ENCODE peak calls at places on chromosomes 4 and X, in ten cellular contexts. N is activated CD8-positive, alpha-beta memory T cell treated with anti-CD3 and anti-CD28 coated beads for 48 hours; P is kidney; C is ELR; F is activated CD4-positive, alpha-beta T cell treated with anti-CD3 and anti-CD28 coated beads, Interleukin-2, amount 10 ng/mL, durations not matched to agents 7 days and 5 days; G is pons; J is mammary epithelial cell; A is EH; K is glutamatergic neuron; X is activated T-helper 1 cell treated with Interleukin-2 at 50 U/mL for 16 hours. O is an unnamed sample.

GRCh38 chr4:100379583-100380105 is 138.2 kb downstream of the EMCN start:
- DNase-seq in A (no peak), C (no peak), F (no peak), P (peak; percentile 33), G (no peak), K (no peak), J (peak; percentile 42), X (no peak), N (no peak), O (no peak)

GRCh38 chrX:112808007-112808406 is 32.6 kb downstream of the AMOT start:
- DNase-seq in X (no peak), K (no peak), J (no peak), P (no peak), C (no peak), A (no peak), F (no peak), N (no peak), G (no peak), O (no peak)

GRCh38 chr4:145881991-145882390 is 56.6 kb downstream of the ZNF827 start:
- DNase-seq in A (no peak), X (no peak), C (no peak), N (no peak), P (peak; percentile 93), J (peak; percentile 94), G (peak; percentile 52), K (no peak), F (no peak), O (peak; percentile 82)

GRCh38 chrX:18252644-18253359 is 32.1 kb upstream of the BEND2 start:
- DNase-seq in F (no peak), J (no peak), A (peak; percentile 1), C (peak; percentile 0), K (no peak), X (no peak), G (no peak), N (no peak), P (no peak), O (no peak)

GRCh38 chr4:69718376-69719293 is 41.8 kb downstream of the SULT1B1 start:
- DNase-seq in N (no peak), X (no peak), G (no peak), F (no peak), K (no peak), J (peak; percentile 32), P (no peak), C (peak; percentile 1), A (no peak), O (no peak)

GRCh38 chr4:77025643-77026321 is 50.0 kb downstream of the CCNI start:
- DNase-seq in P (no peak), J (peak; percentile 55), N (no peak), A (peak; percentile 48), X (no peak), F (peak; percentile 17), K (no peak), C (peak; percentile 31), G (no peak), O (no peak)

GRCh38 chr4:152815078-152815477 is 35.3 kb downstream of the ARFIP1 start:
- DNase-seq in K (no peak), X (no peak), A (peak; percentile 9), F (no peak), N (no peak), P (no peak), J (no peak), C (no peak), G (no peak), O (peak; percentile 63)

GRCh38 chrX:69102805-69103204 is 62.4 kb downstream of the PJA1 start:
- DNase-seq in G (no peak), C (no peak), P (no peak), N (no peak), K (no peak), J (no peak), A (no peak), F (no peak), X (no peak), O (no peak)

GRCh38 chr4:48706741-48707140 is 73.3 kb downstream of the FRYL start:
- DNase-seq in K (no peak), C (no peak), J (peak; percentile 62), A (no peak), X (no peak), G (no peak), F (no peak), P (no peak), N (no peak), O (no peak)

GRCh38 chr4:26069218-26069617 is 155.2 kb downstream of the SMIM20 start:
- DNase-seq in K (no peak), X (no peak), G (peak; percentile 38), J (no peak), C (peak; percentile 62), F (no peak), P (no peak), A (peak; percentile 44), N (no peak), O (no peak)

GRCh38 chr4:6733358-6734164 is 17.6 kb downstream of the BLOC1S4 start:
- DNase-seq in G (no peak), P (no peak), A (no peak), J (no peak), N (no peak), C (no peak), X (no peak), F (no peak), K (no peak), O (no peak)

GRCh38 chr4:41346306-41347061 is 89.8 kb downstream of the UCHL1 start:
- DNase-seq in J (no peak), X (no peak), K (no peak), A (peak; percentile 94), N (no peak), F (no peak), P (no peak), G (no peak), C (peak; percentile 69), O (no peak)

GRCh38 chr4:112766422-112766821 is 129.5 kb downstream of the LARP7 start:
- DNase-seq in F (no peak), N (no peak), C (peak; percentile 57), P (no peak), G (no peak), K (peak; percentile 49), A (peak; percentile 30), X (no peak), J (peak; percentile 9), O (peak; percentile 58)

GRCh38 chrX:13476384-13476783 is 93.0 kb upstream of the EGFL6 start:
- DNase-seq in C (no peak), G (no peak), X (no peak), F (no peak), P (no peak), N (no peak), A (no peak), K (no peak), J (no peak), O (no peak)

GRCh38 chr4:112916868-112917267 is 132.6 kb upstream of the ANK2 start:
- DNase-seq in N (no peak), C (peak; percentile 41), F (no peak), J (no peak), P (no peak), G (no peak), X (no peak), A (peak; percentile 42), K (no peak), O (no peak)

GRCh38 chrX:107619836-107620235 is 8.5 kb upstream of the PRPS1 start:
- DNase-seq in X (no peak), P (no peak), K (no peak), J (peak; percentile 5), F (no peak), A (no peak), G (no peak), C (no peak), N (no peak), O (peak; percentile 64)

GRCh38 chr4:25234390-25235367 is 846 bp downstream of the PI4K2B start:
- DNase-seq in J (peak; percentile 97), P (peak; percentile 86), G (peak; percentile 73), A (peak; percentile 86), F (peak; percentile 60), N (peak; percentile 15), X (peak; percentile 9), K (peak; percentile 53), C (peak; percentile 87), O (peak; percentile 87)

GRCh38 chr4:100168521-100168920 is 21.7 kb downstream of the DDIT4L start:
- DNase-seq in J (no peak), X (no peak), A (peak; percentile 63), K (no peak), C (peak; percentile 6), P (no peak), G (no peak), N (no peak), F (no peak), O (no peak)